ENCODE peak calls at places on chromosomes 11 and 22, in seven cellular contexts. Q is ureter, O is astrocyte of the hippocampus, J is Peyer's patch, U is activated gamma-delta T cell treated with Interleukin-2 at 50 U/mL for 16 hours, I is HT1080, L is NCI-H1105. B is an unnamed sample.
A peak's percentile ranks its signal among the peaks of the same experiment; 100 is the strongest.

GRCh38 chr11:19027829-19028595 is 32.5 kb downstream of the MRGPRX2 start:
- DNase-seq in Q (no peak), O (peak; percentile 84), J (no peak), U (no peak), I (peak; percentile 94), L (no peak), B (no peak)

GRCh38 chr22:48047722-48048500 is 1285.5 kb downstream of the TBC1D22A start:
- DNase-seq in Q (no peak), O (no peak), J (no peak), U (no peak), I (no peak), L (no peak), B (no peak)

GRCh38 chr11:107576497-107577086 is 11.1 kb upstream of the ALKBH8 start:
- DNase-seq in Q (peak; percentile 50), O (peak; percentile 67), J (peak; percentile 47), U (peak; percentile 51), I (peak; percentile 41), L (peak; percentile 32), B (peak; percentile 58)

GRCh38 chr22:39092111-39092867 is 4.8 kb upstream of the APOBEC3H start:
- DNase-seq in Q (no peak), O (no peak), J (no peak), U (no peak), I (no peak), L (no peak), B (no peak)

GRCh38 chr22:45994516-45995404 is 17.8 kb upstream of the WNT7B start:
- DNase-seq in Q (peak; percentile 86), O (peak; percentile 83), J (peak; percentile 74), U (peak; percentile 82), I (peak; percentile 60), L (peak; percentile 56), B (peak; percentile 88)

GRCh38 chr11:45444796-45445195 is 158.7 kb upstream of the SYT13 start:
- DNase-seq in Q (peak; percentile 51), O (no peak), J (no peak), U (no peak), I (peak; percentile 14), L (no peak), B (no peak)

GRCh38 chr22:43481528-43482309 is 69.9 kb downstream of the MPPED1 start:
- DNase-seq in Q (no peak), O (no peak), J (no peak), U (peak; percentile 32), I (no peak), L (peak; percentile 32), B (peak; percentile 37)

GRCh38 chr11:132910016-132910760 is 622.1 kb downstream of the OPCML start:
- DNase-seq in Q (no peak), O (peak; percentile 54), J (no peak), U (no peak), I (no peak), L (no peak), B (no peak)

GRCh38 chr22:39646614-39647210 is 76.2 kb downstream of the CACNA1I start:
- DNase-seq in Q (no peak), O (no peak), J (no peak), U (no peak), I (no peak), L (peak; percentile 62), B (no peak)

GRCh38 chr11:119026970-119027369 is 3.7 kb downstream of the SLC37A4 start:
- DNase-seq in Q (no peak), O (no peak), J (no peak), U (no peak), I (no peak), L (no peak), B (no peak)

B was measured in stomach.